ENCODE peak calls at places on chromosomes 1 and 21, in nine cellular contexts. One of them, this sample, is unnamed.

GRCh38 chr1:7299994-7300393 is 471.1 kb upstream of the VAMP3 start:
- DNase-seq in MM.1S: no peak
- DNase-seq in thoracic aorta: no peak
- DNase-seq in brain microvascular endothelial cell: peak; percentile 65
- DNase-seq in Peyer's patch: no peak
- DNase-seq in CD8-positive, alpha-beta memory T cell: no peak
- DNase-seq in HFF-Myc: no peak
- DNase-seq in pancreas: no peak
- DNase-seq in breast epithelium: no peak
- DNase-seq in this sample: no peak

GRCh38 chr1:26112407-26112775 is 767 bp downstream of the PDIK1L start:
- DNase-seq in MM.1S: no peak
- DNase-seq in thoracic aorta: no peak
- DNase-seq in brain microvascular endothelial cell: no peak
- DNase-seq in Peyer's patch: peak; percentile 30
- DNase-seq in CD8-positive, alpha-beta memory T cell: no peak
- DNase-seq in HFF-Myc: no peak
- DNase-seq in pancreas: no peak
- DNase-seq in breast epithelium: no peak
- DNase-seq in this sample: no peak

GRCh38 chr1:224211262-224211962 is 28.4 kb downstream of the DEGS1 start:
- DNase-seq in MM.1S: no peak
- DNase-seq in thoracic aorta: no peak
- DNase-seq in brain microvascular endothelial cell: peak; percentile 78
- DNase-seq in Peyer's patch: no peak
- DNase-seq in CD8-positive, alpha-beta memory T cell: no peak
- DNase-seq in HFF-Myc: peak; percentile 57
- DNase-seq in pancreas: peak; percentile 33
- DNase-seq in breast epithelium: no peak
- DNase-seq in this sample: no peak

GRCh38 chr21:27721675-27722074 is 754.8 kb upstream of the ADAMTS5 start:
- DNase-seq in MM.1S: no peak
- DNase-seq in thoracic aorta: no peak
- DNase-seq in brain microvascular endothelial cell: no peak
- DNase-seq in Peyer's patch: no peak
- DNase-seq in CD8-positive, alpha-beta memory T cell: no peak
- DNase-seq in HFF-Myc: no peak
- DNase-seq in pancreas: no peak
- DNase-seq in breast epithelium: no peak
- DNase-seq in this sample: peak; percentile 27

GRCh38 chr1:51317798-51318197 is 12.6 kb downstream of the TTC39A start:
- DNase-seq in MM.1S: no peak
- DNase-seq in thoracic aorta: no peak
- DNase-seq in brain microvascular endothelial cell: no peak
- DNase-seq in Peyer's patch: no peak
- DNase-seq in CD8-positive, alpha-beta memory T cell: no peak
- DNase-seq in HFF-Myc: no peak
- DNase-seq in pancreas: no peak
- DNase-seq in breast epithelium: no peak
- DNase-seq in this sample: no peak

GRCh38 chr1:219941179-219942118 is 13.1 kb upstream of the SLC30A10 start:
- DNase-seq in MM.1S: no peak
- DNase-seq in thoracic aorta: no peak
- DNase-seq in brain microvascular endothelial cell: no peak
- DNase-seq in Peyer's patch: no peak
- DNase-seq in CD8-positive, alpha-beta memory T cell: no peak
- DNase-seq in HFF-Myc: no peak
- DNase-seq in pancreas: peak; percentile 26
- DNase-seq in breast epithelium: no peak
- DNase-seq in this sample: no peak

GRCh38 chr1:44314401-44314800 is 40.7 kb downstream of the ERI3 start:
- DNase-seq in MM.1S: no peak
- DNase-seq in thoracic aorta: no peak
- DNase-seq in brain microvascular endothelial cell: no peak
- DNase-seq in Peyer's patch: no peak
- DNase-seq in CD8-positive, alpha-beta memory T cell: no peak
- DNase-seq in HFF-Myc: no peak
- DNase-seq in pancreas: no peak
- DNase-seq in breast epithelium: no peak
- DNase-seq in this sample: no peak

GRCh38 chr1:17193222-17194132 is 11.5 kb upstream of the PADI1 start:
- DNase-seq in MM.1S: no peak
- DNase-seq in thoracic aorta: no peak
- DNase-seq in brain microvascular endothelial cell: no peak
- DNase-seq in Peyer's patch: no peak
- DNase-seq in CD8-positive, alpha-beta memory T cell: no peak
- DNase-seq in HFF-Myc: no peak
- DNase-seq in pancreas: no peak
- DNase-seq in breast epithelium: no peak
- DNase-seq in this sample: no peak

GRCh38 chr1:194296201-194296600 is 1109.8 kb upstream of the B3GALT2 start:
- DNase-seq in MM.1S: no peak
- DNase-seq in thoracic aorta: no peak
- DNase-seq in brain microvascular endothelial cell: peak; percentile 7
- DNase-seq in Peyer's patch: no peak
- DNase-seq in CD8-positive, alpha-beta memory T cell: no peak
- DNase-seq in HFF-Myc: no peak
- DNase-seq in pancreas: no peak
- DNase-seq in breast epithelium: no peak
- DNase-seq in this sample: no peak

GRCh38 chr1:184160236-184160635 is 108.7 kb downstream of the TSEN15 start:
- DNase-seq in MM.1S: no peak
- DNase-seq in thoracic aorta: no peak
- DNase-seq in brain microvascular endothelial cell: peak; percentile 75
- DNase-seq in Peyer's patch: no peak
- DNase-seq in CD8-positive, alpha-beta memory T cell: no peak
- DNase-seq in HFF-Myc: no peak
- DNase-seq in pancreas: no peak
- DNase-seq in breast epithelium: no peak
- DNase-seq in this sample: no peak

GRCh38 chr1:150555971-150556865 is 7.0 kb downstream of the ADAMTSL4 start:
- DNase-seq in MM.1S: no peak
- DNase-seq in thoracic aorta: no peak
- DNase-seq in brain microvascular endothelial cell: no peak
- DNase-seq in Peyer's patch: no peak
- DNase-seq in CD8-positive, alpha-beta memory T cell: no peak
- DNase-seq in HFF-Myc: no peak
- DNase-seq in pancreas: no peak
- DNase-seq in breast epithelium: no peak
- DNase-seq in this sample: no peak

GRCh38 chr1:23692308-23692871 is 784 bp downstream of the RPL11 start:
- DNase-seq in MM.1S: peak; percentile 31
- DNase-seq in thoracic aorta: no peak
- DNase-seq in brain microvascular endothelial cell: no peak
- DNase-seq in Peyer's patch: no peak
- DNase-seq in CD8-positive, alpha-beta memory T cell: peak; percentile 2
- DNase-seq in HFF-Myc: no peak
- DNase-seq in pancreas: no peak
- DNase-seq in breast epithelium: no peak
- DNase-seq in this sample: no peak

GRCh38 chr1:237386362-237387143 is 344.6 kb downstream of the RYR2 start:
- DNase-seq in MM.1S: peak; percentile 29
- DNase-seq in thoracic aorta: no peak
- DNase-seq in brain microvascular endothelial cell: no peak
- DNase-seq in Peyer's patch: no peak
- DNase-seq in CD8-positive, alpha-beta memory T cell: no peak
- DNase-seq in HFF-Myc: no peak
- DNase-seq in pancreas: no peak
- DNase-seq in breast epithelium: no peak
- DNase-seq in this sample: no peak

GRCh38 chr1:45093334-45093733 is 81.3 kb downstream of the UROD start:
- DNase-seq in MM.1S: no peak
- DNase-seq in thoracic aorta: no peak
- DNase-seq in brain microvascular endothelial cell: no peak
- DNase-seq in Peyer's patch: no peak
- DNase-seq in CD8-positive, alpha-beta memory T cell: no peak
- DNase-seq in HFF-Myc: no peak
- DNase-seq in pancreas: no peak
- DNase-seq in breast epithelium: no peak
- DNase-seq in this sample: no peak

GRCh38 chr1:186033744-186034345 is 299.7 kb downstream of the HMCN1 start:
- DNase-seq in MM.1S: no peak
- DNase-seq in thoracic aorta: no peak
- DNase-seq in brain microvascular endothelial cell: peak; percentile 18
- DNase-seq in Peyer's patch: no peak
- DNase-seq in CD8-positive, alpha-beta memory T cell: no peak
- DNase-seq in HFF-Myc: no peak
- DNase-seq in pancreas: no peak
- DNase-seq in breast epithelium: no peak
- DNase-seq in this sample: no peak

GRCh38 chr1:52240592-52240991 is 98.7 kb downstream of the ZFYVE9 start:
- DNase-seq in MM.1S: no peak
- DNase-seq in thoracic aorta: no peak
- DNase-seq in brain microvascular endothelial cell: no peak
- DNase-seq in Peyer's patch: no peak
- DNase-seq in CD8-positive, alpha-beta memory T cell: no peak
- DNase-seq in HFF-Myc: no peak
- DNase-seq in pancreas: no peak
- DNase-seq in breast epithelium: no peak
- DNase-seq in this sample: no peak

DNA sequence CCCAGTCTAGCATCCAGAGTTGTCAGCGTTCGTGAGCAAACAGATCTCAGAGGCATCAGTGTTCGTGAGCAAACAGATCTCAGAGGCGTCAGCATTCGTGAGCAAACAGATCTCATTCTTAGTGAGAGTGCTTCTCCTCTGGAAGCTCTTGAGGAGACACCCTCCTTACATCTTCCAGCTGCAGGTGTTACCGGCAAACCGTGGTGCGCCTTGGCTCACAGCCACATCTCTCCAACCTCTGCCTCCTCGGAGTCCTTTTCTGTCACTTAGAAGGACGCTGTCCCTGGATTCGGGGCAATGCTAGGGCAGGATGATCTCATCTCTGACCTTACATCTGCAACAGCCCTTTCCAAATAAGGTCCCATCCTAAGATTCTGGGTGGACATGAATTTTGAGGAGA is 14.6 kb upstream of the UMODL1 start:
- DNase-seq in MM.1S: no peak
- DNase-seq in thoracic aorta: no peak
- DNase-seq in brain microvascular endothelial cell: no peak
- DNase-seq in Peyer's patch: no peak
- DNase-seq in CD8-positive, alpha-beta memory T cell: no peak
- DNase-seq in HFF-Myc: no peak
- DNase-seq in pancreas: peak; percentile 26
- DNase-seq in breast epithelium: no peak
- DNase-seq in this sample: peak; percentile 76
- H3K4me3 ChIP-seq in MM.1S: no peak overlapping the region
- H3K4me3 ChIP-seq in thoracic aorta: no peak overlapping the region
- H3K4me3 ChIP-seq in brain microvascular endothelial cell: no peak overlapping the region
- H3K4me3 ChIP-seq in Peyer's patch: no peak overlapping the region
- H3K4me3 ChIP-seq in CD8-positive, alpha-beta memory T cell: no peak overlapping the region
- H3K4me3 ChIP-seq in HFF-Myc: no peak overlapping the region
- H3K4me3 ChIP-seq in pancreas: no peak overlapping the region
- H3K4me3 ChIP-seq in breast epithelium: no peak overlapping the region
- H3K4me3 ChIP-seq in this sample: no peak overlapping the region

GRCh38 chr1:30754684-30755171 is 2.8 kb downstream of the LAPTM5 start:
- DNase-seq in MM.1S: peak; percentile 62
- DNase-seq in thoracic aorta: no peak
- DNase-seq in brain microvascular endothelial cell: no peak
- DNase-seq in Peyer's patch: peak; percentile 93
- DNase-seq in CD8-positive, alpha-beta memory T cell: no peak
- DNase-seq in HFF-Myc: no peak
- DNase-seq in pancreas: no peak
- DNase-seq in breast epithelium: no peak
- DNase-seq in this sample: no peak
- H3K4me3 ChIP-seq in MM.1S: peak overlapping the region; percentile 77
- H3K4me3 ChIP-seq in thoracic aorta: peak overlapping the region; percentile 67
- H3K4me3 ChIP-seq in brain microvascular endothelial cell: no peak overlapping the region
- H3K4me3 ChIP-seq in Peyer's patch: peak overlapping the region; percentile 64
- H3K4me3 ChIP-seq in CD8-positive, alpha-beta memory T cell: peak overlapping the region; percentile 74
- H3K4me3 ChIP-seq in HFF-Myc: no peak overlapping the region
- H3K4me3 ChIP-seq in pancreas: no peak overlapping the region
- H3K4me3 ChIP-seq in breast epithelium: peak overlapping the region; percentile 37
- H3K4me3 ChIP-seq in this sample: no peak overlapping the region

GRCh38 chr1:244349103-244349531 is 102.6 kb downstream of the ADSS2 start:
- DNase-seq in MM.1S: no peak
- DNase-seq in thoracic aorta: no peak
- DNase-seq in brain microvascular endothelial cell: peak; percentile 89
- DNase-seq in Peyer's patch: no peak
- DNase-seq in CD8-positive, alpha-beta memory T cell: no peak
- DNase-seq in HFF-Myc: peak; percentile 81
- DNase-seq in pancreas: no peak
- DNase-seq in breast epithelium: no peak
- DNase-seq in this sample: no peak

GRCh38 chr1:244347942-244348341 is 103.8 kb downstream of the ADSS2 start:
- DNase-seq in MM.1S: no peak
- DNase-seq in thoracic aorta: no peak
- DNase-seq in brain microvascular endothelial cell: no peak
- DNase-seq in Peyer's patch: no peak
- DNase-seq in CD8-positive, alpha-beta memory T cell: no peak
- DNase-seq in HFF-Myc: no peak
- DNase-seq in pancreas: no peak
- DNase-seq in breast epithelium: no peak
- DNase-seq in this sample: peak; percentile 76

GRCh38 chr1:244350027-244350426 is 101.7 kb downstream of the ADSS2 start:
- DNase-seq in MM.1S: peak; percentile 75
- DNase-seq in thoracic aorta: no peak
- DNase-seq in brain microvascular endothelial cell: no peak
- DNase-seq in Peyer's patch: peak; percentile 23
- DNase-seq in CD8-positive, alpha-beta memory T cell: no peak
- DNase-seq in HFF-Myc: no peak
- DNase-seq in pancreas: no peak
- DNase-seq in breast epithelium: no peak
- DNase-seq in this sample: no peak

GRCh38 chr1:244346972-244347618 is 104.6 kb downstream of the ADSS2 start:
- DNase-seq in MM.1S: no peak
- DNase-seq in thoracic aorta: no peak
- DNase-seq in brain microvascular endothelial cell: no peak
- DNase-seq in Peyer's patch: no peak
- DNase-seq in CD8-positive, alpha-beta memory T cell: no peak
- DNase-seq in HFF-Myc: no peak
- DNase-seq in pancreas: peak; percentile 36
- DNase-seq in breast epithelium: no peak
- DNase-seq in this sample: no peak

DNA sequence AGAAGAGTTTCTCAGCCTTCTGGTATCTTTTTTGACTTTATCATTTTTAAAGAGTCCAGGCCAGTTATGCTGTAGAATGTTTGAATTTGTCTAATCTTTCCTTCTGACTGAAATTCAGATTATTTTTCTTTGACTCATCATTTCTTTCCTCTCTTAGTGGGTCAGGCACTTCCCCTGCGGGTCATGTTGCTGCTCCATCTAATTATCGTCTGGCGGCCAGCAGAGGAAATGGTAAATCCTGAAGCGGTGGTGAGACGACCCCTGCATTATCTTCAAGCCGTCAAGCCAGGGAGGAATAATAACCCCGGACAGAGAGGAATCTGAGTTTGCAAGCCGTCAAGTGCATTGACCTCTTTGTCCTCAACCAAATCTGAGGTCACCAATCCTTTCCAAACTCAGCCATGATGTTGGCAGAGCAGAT is 102.1 kb downstream of the ADSS2 start:
- DNase-seq in MM.1S: no peak
- DNase-seq in thoracic aorta: no peak
- DNase-seq in brain microvascular endothelial cell: no peak
- DNase-seq in Peyer's patch: no peak
- DNase-seq in CD8-positive, alpha-beta memory T cell: no peak
- DNase-seq in HFF-Myc: no peak
- DNase-seq in pancreas: no peak
- DNase-seq in breast epithelium: no peak
- DNase-seq in this sample: no peak
- H3K4me3 ChIP-seq in MM.1S: no peak overlapping the region
- H3K4me3 ChIP-seq in thoracic aorta: no peak overlapping the region
- H3K4me3 ChIP-seq in brain microvascular endothelial cell: no peak overlapping the region
- H3K4me3 ChIP-seq in Peyer's patch: no peak overlapping the region
- H3K4me3 ChIP-seq in CD8-positive, alpha-beta memory T cell: no peak overlapping the region
- H3K4me3 ChIP-seq in HFF-Myc: no peak overlapping the region
- H3K4me3 ChIP-seq in pancreas: no peak overlapping the region
- H3K4me3 ChIP-seq in breast epithelium: no peak overlapping the region
- H3K4me3 ChIP-seq in this sample: no peak overlapping the region

GRCh38 chr1:21335088-21335678 is 44.9 kb upstream of the ECE1 start:
- DNase-seq in MM.1S: no peak
- DNase-seq in thoracic aorta: no peak
- DNase-seq in brain microvascular endothelial cell: no peak
- DNase-seq in Peyer's patch: no peak
- DNase-seq in CD8-positive, alpha-beta memory T cell: no peak
- DNase-seq in HFF-Myc: no peak
- DNase-seq in pancreas: peak; percentile 20
- DNase-seq in breast epithelium: no peak
- DNase-seq in this sample: peak; percentile 46
- H3K4me3 ChIP-seq in MM.1S: peak overlapping the region; percentile 54
- H3K4me3 ChIP-seq in thoracic aorta: peak overlapping the region; percentile 69
- H3K4me3 ChIP-seq in brain microvascular endothelial cell: peak overlapping the region; percentile 53
- H3K4me3 ChIP-seq in Peyer's patch: no peak overlapping the region
- H3K4me3 ChIP-seq in CD8-positive, alpha-beta memory T cell: peak overlapping the region; percentile 51
- H3K4me3 ChIP-seq in HFF-Myc: peak overlapping the region; percentile 25
- H3K4me3 ChIP-seq in pancreas: no peak overlapping the region
- H3K4me3 ChIP-seq in breast epithelium: peak overlapping the region; percentile 24
- H3K4me3 ChIP-seq in this sample: no peak overlapping the region